ENCODE peak calls at places on chromosomes 13 and 19, in nine cellular contexts. M is Calu3, P is neural crest cell, G is AG10803, C is endothelial cell, R is RWPE1, J is thoracic aorta, Q is fibroblast of pulmonary artery, Y is mammary epithelial cell. S is an unnamed sample.

GRCh38 chr13:25401958-25402357 is 30.2 kb downstream of the ATP8A2 start:
- DNase-seq in M (no peak), P (no peak), G (no peak), C (no peak), R (no peak), J (no peak), Q (no peak), Y (no peak), S (no peak)

GRCh38 chr19:57321746-57322145 is 1.5 kb downstream of the ZNF543 start:
- DNase-seq in M (no peak), P (no peak), G (no peak), C (no peak), R (no peak), J (no peak), Q (no peak), Y (no peak), S (no peak)

GRCh38 chr19:33274663-33275558 is 27.4 kb downstream of the CEBPA start:
- DNase-seq in M (no peak), P (no peak), G (no peak), C (no peak), R (no peak), J (no peak), Q (no peak), Y (no peak), S (no peak)

GRCh38 chr13:51764184-51765141 is 39.5 kb downstream of the DHRS12 start:
- DNase-seq in M (peak; percentile 40), P (no peak), G (peak; percentile 43), C (no peak), R (no peak), J (no peak), Q (peak; percentile 71), Y (no peak), S (no peak)

GRCh38 chr13:26971990-26972888 is 199.4 kb downstream of the USP12 start:
- DNase-seq in M (peak; percentile 62), P (no peak), G (no peak), C (peak; percentile 32), R (peak; percentile 28), J (no peak), Q (peak; percentile 25), Y (peak; percentile 34), S (no peak)

GRCh38 chr19:16514383-16515019 is 18.3 kb downstream of the C19orf44 start:
- DNase-seq in M (no peak), P (no peak), G (no peak), C (no peak), R (no peak), J (no peak), Q (no peak), Y (no peak), S (no peak)

GRCh38 chr19:47001584-47001983 is 18.1 kb upstream of the NPAS1 start:
- DNase-seq in M (no peak), P (no peak), G (no peak), C (no peak), R (no peak), J (no peak), Q (no peak), Y (no peak), S (no peak)

GRCh38 chr19:38690146-38690545 is 42.7 kb downstream of the ACTN4 start:
- DNase-seq in M (no peak), P (no peak), G (no peak), C (no peak), R (no peak), J (no peak), Q (no peak), Y (no peak), S (no peak)

GRCh38 chr19:19120308-19121156 is 17.7 kb downstream of the TMEM161A start:
- DNase-seq in M (no peak), P (peak; percentile 79), G (peak; percentile 49), C (peak; percentile 82), R (peak; percentile 41), J (no peak), Q (peak; percentile 82), Y (no peak), S (peak; percentile 59)
- TF ChIP-seq CTCF in M (no peak), P (no peak), G (no peak), C (no peak), R (no peak), J (no peak), Q (no peak), Y (no peak), S (no peak)

GRCh38 chr19:28319918-28320317 is 893.0 kb downstream of the UQCRFS1 start:
- DNase-seq in M (no peak), P (no peak), G (no peak), C (no peak), R (no peak), J (no peak), Q (no peak), Y (no peak), S (no peak)

GRCh38 chr19:28327905-28328304 is 885.0 kb downstream of the UQCRFS1 start:
- DNase-seq in M (no peak), P (no peak), G (no peak), C (no peak), R (no peak), J (no peak), Q (no peak), Y (no peak), S (no peak)

GRCh38 chr19:28319208-28319607 is 893.7 kb downstream of the UQCRFS1 start:
- DNase-seq in M (no peak), P (no peak), G (no peak), C (no peak), R (no peak), J (no peak), Q (no peak), Y (no peak), S (no peak)

GRCh38 chr19:28329429-28329828 is 883.5 kb downstream of the UQCRFS1 start:
- DNase-seq in M (no peak), P (no peak), G (no peak), C (no peak), R (no peak), J (no peak), Q (no peak), Y (no peak), S (no peak)

DNA sequence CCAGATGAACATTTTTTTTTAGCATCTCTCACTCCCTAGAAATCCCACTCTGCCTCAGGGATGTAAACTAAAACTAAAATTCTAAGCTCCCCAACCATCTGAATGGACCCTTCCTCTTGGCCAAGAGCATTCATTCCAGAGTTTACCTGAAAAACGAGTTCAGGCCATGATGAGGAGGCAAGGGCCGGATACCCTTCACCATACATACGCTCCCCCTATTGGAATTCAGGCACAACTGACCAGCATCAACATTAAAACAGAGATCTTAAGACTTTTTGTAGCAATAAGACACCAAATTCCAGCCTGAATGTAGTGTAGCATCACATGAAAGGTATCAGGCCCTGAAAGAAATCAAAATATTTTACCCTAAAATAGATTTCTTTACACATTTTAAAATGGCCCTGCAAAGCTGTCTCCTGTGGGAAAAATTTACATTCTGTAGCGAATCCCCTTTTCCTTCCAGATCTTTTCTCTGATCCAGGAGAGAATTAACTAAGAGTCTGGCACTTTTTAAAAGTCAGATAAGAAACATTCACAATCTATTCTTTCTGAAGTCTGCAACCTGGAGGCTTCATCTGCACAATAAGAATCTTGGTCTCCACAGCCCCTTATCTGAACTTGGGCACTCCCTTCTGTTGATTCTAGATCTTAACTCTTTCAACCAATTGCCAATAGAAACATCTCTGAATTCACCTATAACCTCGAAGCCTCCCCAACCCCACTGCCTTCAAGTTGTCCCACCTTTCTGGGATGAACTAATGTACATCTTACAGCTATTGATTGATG is 888.5 kb downstream of the UQCRFS1 start:
- DNase-seq in M (no peak), P (no peak), G (no peak), C (no peak), R (no peak), J (no peak), Q (no peak), Y (no peak), S (no peak)
- TF ChIP-seq CTCF in M (no peak), P (peak; percentile 38), G (no peak), C (no peak), R (no peak), J (no peak), Q (peak; percentile 17), Y (no peak), S (peak; percentile 52)

GRCh38 chr19:35143231-35143715 is at the start of gene FXYD7:
- DNase-seq in M (no peak), P (no peak), G (no peak), C (peak; percentile 26), R (no peak), J (no peak), Q (no peak), Y (no peak), S (no peak)

GRCh38 chr19:35141627-35142401 is 1.2 kb upstream of the FXYD7 start:
- DNase-seq in M (no peak), P (no peak), G (no peak), C (no peak), R (no peak), J (no peak), Q (no peak), Y (no peak), S (no peak)

GRCh38 chr19:35143818-35144217 is 763 bp downstream of the FXYD7 start:
- DNase-seq in M (no peak), P (no peak), G (no peak), C (no peak), R (no peak), J (no peak), Q (no peak), Y (no peak), S (no peak)

GRCh38 chr19:35144259-35144599 is 1.2 kb downstream of the FXYD7 start:
- DNase-seq in M (no peak), P (no peak), G (no peak), C (no peak), R (no peak), J (no peak), Q (no peak), Y (no peak), S (no peak)

DNA sequence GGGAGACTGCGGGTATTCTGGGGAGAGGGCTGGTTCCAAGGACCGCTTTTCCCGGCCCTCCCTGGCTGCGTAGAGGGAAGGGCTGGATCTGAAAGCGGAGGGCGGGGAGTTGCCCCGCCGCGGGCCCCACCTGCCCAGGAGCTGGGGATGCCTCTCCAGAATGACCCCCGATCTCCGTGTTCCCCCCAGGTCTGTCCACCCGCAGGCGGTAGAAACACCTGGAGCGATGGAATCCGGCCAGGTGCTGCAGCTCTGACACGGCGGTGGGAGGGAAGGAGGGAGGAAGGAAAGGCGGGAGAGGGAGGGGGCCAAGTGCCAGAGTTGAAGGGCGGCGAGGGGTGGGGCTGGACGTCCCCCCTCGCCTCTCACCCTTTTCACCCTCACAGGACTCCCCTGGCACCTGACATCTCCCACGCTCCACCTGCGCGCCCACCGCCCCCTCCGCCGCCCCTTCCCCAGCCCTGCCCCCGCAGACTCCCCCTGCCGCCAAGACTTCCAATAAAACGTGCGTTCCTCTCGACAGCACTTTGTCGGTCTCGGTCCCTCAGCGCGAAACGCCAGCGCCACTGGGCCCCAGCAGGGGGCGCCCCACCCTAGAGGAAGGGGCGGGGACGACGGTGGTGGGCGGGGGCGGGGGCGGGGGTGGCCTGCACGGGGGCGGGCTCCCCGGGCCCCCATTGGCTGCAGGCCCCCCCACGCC is 374 bp upstream of the FXYD7 start:
- DNase-seq in M (peak; percentile 82), P (peak; percentile 66), G (no peak), C (peak; percentile 72), R (peak; percentile 34), J (no peak), Q (peak; percentile 52), Y (no peak), S (peak; percentile 49)
- TF ChIP-seq CTCF in M (peak; percentile 94), P (peak; percentile 75), G (peak; percentile 43), C (peak; percentile 81), R (peak; percentile 66), J (peak; percentile 63), Q (peak; percentile 38), Y (peak; percentile 45), S (peak; percentile 66)

DNA sequence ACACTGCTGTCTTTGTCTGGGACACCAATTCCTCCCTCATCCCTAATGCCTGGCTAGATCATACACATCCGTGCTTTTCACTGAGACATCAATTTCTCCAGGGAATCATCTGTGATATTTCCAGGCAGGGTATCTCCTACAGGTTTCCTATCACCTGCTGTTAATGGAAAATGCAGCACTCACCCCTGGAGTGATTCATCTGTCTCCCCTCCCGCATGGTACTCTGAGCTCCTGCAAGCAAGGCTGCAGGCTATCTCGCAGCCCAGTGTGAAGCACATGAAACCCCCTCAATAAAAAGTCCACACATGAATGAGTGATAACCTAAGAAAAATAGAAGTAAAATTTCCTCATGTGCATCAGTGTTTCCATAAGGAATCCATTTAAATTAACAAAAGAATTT is 38.5 kb downstream of the SERTM1 start:
- DNase-seq in M (no peak), P (no peak), G (no peak), C (no peak), R (no peak), J (no peak), Q (no peak), Y (no peak), S (no peak)
- TF ChIP-seq CTCF in M (no peak), P (no peak), G (no peak), C (no peak), R (no peak), J (no peak), Q (no peak), Y (no peak), S (no peak)